ENCODE peak calls at places on chromosomes 11 and 22, in ten cellular contexts. R is H7; Y is non-pigmented ciliary epithelial cell; S is heart left ventricle; B is NCI-H748 treated with DMSO at 0.1 percent for 48 hours; E is activated CD8-positive, alpha-beta memory T cell treated with anti-CD3 and anti-CD28 coated beads for 24 hours; Z is lower lobe of right lung; P is NCI-H1930; G is tibial artery; N is mesenteric fat pad. C is an unnamed sample.

GRCh38 chr11:74819400-74819799 is 70.8 kb downstream of the RNF169 start:
- DNase-seq in Z (no peak), B (no peak), P (no peak), R (no peak), S (no peak), G (no peak), N (no peak), E (no peak), Y (peak; percentile 15), C (no peak)

GRCh38 chr11:63768232-63769043 is at the start of gene ZFTA:
- DNase-seq in S (peak; percentile 76), E (peak; percentile 88), Y (no peak), Z (peak; percentile 71), B (peak; percentile 10), N (peak; percentile 89), P (peak; percentile 64), R (peak; percentile 97), G (no peak), C (peak; percentile 87)

GRCh38 chr22:30044369-30044768 is 35.9 kb upstream of the HORMAD2 start:
- DNase-seq in B (no peak), S (no peak), G (no peak), N (no peak), E (no peak), R (no peak), P (no peak), Z (no peak), Y (peak; percentile 81), C (no peak)

GRCh38 chr11:36532908-36533601 is 23.0 kb upstream of the TRAF6 start:
- DNase-seq in G (no peak), Z (no peak), B (no peak), R (no peak), E (no peak), S (no peak), Y (no peak), N (no peak), P (no peak), C (no peak)

GRCh38 chr11:47595029-47595428 is 818 bp upstream of the C1QTNF4 start:
- DNase-seq in Z (no peak), P (no peak), R (peak; percentile 47), E (no peak), S (peak; percentile 44), B (no peak), G (no peak), N (no peak), Y (no peak), C (no peak)

GRCh38 chr11:76217653-76218160 is 11.4 kb upstream of the WNT11 start:
- DNase-seq in R (no peak), Y (no peak), G (no peak), B (peak; percentile 83), Z (peak; percentile 9), S (no peak), N (no peak), E (no peak), P (no peak), C (no peak)

GRCh38 chr11:45154276-45154675 is 7.8 kb downstream of the PRDM11 start:
- DNase-seq in P (no peak), B (no peak), E (no peak), Z (no peak), R (no peak), G (no peak), S (no peak), Y (no peak), N (peak; percentile 64), C (peak; percentile 58)

GRCh38 chr11:92163879-92164278 is 60.7 kb upstream of the FAT3 start:
- DNase-seq in E (no peak), R (no peak), S (no peak), G (no peak), P (no peak), Z (no peak), Y (no peak), B (no peak), N (no peak), C (no peak)

GRCh38 chr11:34626393-34626792 is 5.5 kb downstream of the EHF start:
- DNase-seq in B (no peak), G (no peak), Y (no peak), E (no peak), N (no peak), S (no peak), R (no peak), Z (no peak), P (no peak), C (no peak)

GRCh38 chr22:36337365-36338130 is 50.2 kb downstream of the MYH9 start:
- DNase-seq in R (no peak), E (no peak), N (no peak), G (no peak), Y (no peak), P (no peak), Z (no peak), S (no peak), B (no peak), C (no peak)

GRCh38 chr11:47010192-47010591 is 73.6 kb downstream of the CSTPP1 start:
- DNase-seq in G (no peak), P (no peak), Y (no peak), B (no peak), N (no peak), Z (no peak), R (no peak), E (no peak), S (no peak), C (no peak)

GRCh38 chr11:65576867-65577755 is 1.3 kb downstream of the EHBP1L1 start:
- DNase-seq in P (no peak), Y (no peak), S (peak; percentile 76), N (peak; percentile 96), R (no peak), G (peak; percentile 80), Z (peak; percentile 85), B (no peak), E (no peak), C (no peak)

GRCh38 chr11:123214396-123214795 is 19.3 kb upstream of the CLMP start:
- DNase-seq in G (no peak), Z (no peak), S (no peak), E (no peak), B (no peak), P (no peak), R (no peak), Y (no peak), N (no peak), C (no peak)

GRCh38 chr11:118295834-118296454 is 8.6 kb upstream of the CD3E start:
- DNase-seq in B (no peak), R (peak; percentile 21), N (no peak), S (no peak), G (no peak), P (no peak), E (peak; percentile 65), Z (no peak), Y (no peak), C (no peak)

GRCh38 chr22:49776053-49776511 is 51.6 kb downstream of the BRD1 start:
- DNase-seq in B (no peak), R (no peak), G (no peak), P (no peak), Z (no peak), E (no peak), Y (no peak), S (no peak), N (no peak), C (no peak)

GRCh38 chr11:72113170-72113808 is 794 bp upstream of the ANAPC15 start:
- DNase-seq in Y (no peak), S (no peak), R (no peak), E (no peak), N (peak; percentile 35), G (no peak), B (no peak), P (no peak), Z (no peak), C (no peak)

GRCh38 chr22:19982991-19983578 is 33.5 kb downstream of the ARVCF start:
- DNase-seq in G (no peak), S (no peak), Z (no peak), P (no peak), Y (no peak), R (no peak), N (no peak), B (no peak), E (no peak), C (no peak)

GRCh38 chr11:6746086-6746618 is 25.6 kb downstream of the OR2AG2 start:
- DNase-seq in G (no peak), E (peak; percentile 71), B (no peak), P (no peak), N (no peak), Z (no peak), S (peak; percentile 23), Y (no peak), R (no peak), C (no peak)

GRCh38 chr22:48827904-48828555 is 999.6 kb downstream of the BRD1 start:
- DNase-seq in N (no peak), S (no peak), R (no peak), E (no peak), B (peak; percentile 58), P (no peak), Y (no peak), Z (no peak), G (no peak), C (no peak)

GRCh38 chr11:68412593-68413475 is 47.7 kb upstream of the PPP6R3 start:
- DNase-seq in G (no peak), Y (peak; percentile 20), P (no peak), R (no peak), N (no peak), E (no peak), B (no peak), Z (peak; percentile 45), S (peak; percentile 44), C (no peak)

GRCh38 chr11:126547161-126547560 is 191.7 kb downstream of the ST3GAL4 start:
- DNase-seq in G (no peak), R (no peak), P (no peak), Z (no peak), S (no peak), N (no peak), B (no peak), Y (peak; percentile 15), E (no peak), C (no peak)

GRCh38 chr22:49590851-49591445 is 236.7 kb downstream of the BRD1 start:
- DNase-seq in R (peak; percentile 41), Y (no peak), E (no peak), P (no peak), B (no peak), G (no peak), S (peak; percentile 11), Z (peak; percentile 37), N (peak; percentile 67), C (no peak)

GRCh38 chr11:65134952-65135632 is 773 bp upstream of the SYVN1 start:
- DNase-seq in R (peak; percentile 98), P (peak; percentile 93), B (peak; percentile 98), N (peak; percentile 92), E (peak; percentile 89), S (peak; percentile 90), G (peak; percentile 89), Z (peak; percentile 93), Y (peak; percentile 92), C (peak; percentile 83)

GRCh38 chr11:79082920-79083319 is 357.9 kb downstream of the TENM4 start:
- DNase-seq in B (no peak), P (no peak), S (no peak), N (no peak), E (no peak), Y (no peak), Z (no peak), R (no peak), G (no peak), C (no peak)

GRCh38 chr11:16242806-16243205 is 113.5 kb downstream of the SOX6 start:
- DNase-seq in E (no peak), G (no peak), S (no peak), Z (no peak), N (no peak), B (no peak), R (no peak), Y (no peak), P (no peak), C (no peak)

GRCh38 chr11:1076061-1076665 is 1.5 kb downstream of the MUC2 start:
- DNase-seq in Y (no peak), G (no peak), Z (peak; percentile 35), B (no peak), S (no peak), P (no peak), R (no peak), N (peak; percentile 79), E (no peak), C (no peak)

GRCh38 chr11:59574467-59574866 is 41.1 kb downstream of the OSBP start:
- DNase-seq in G (no peak), P (no peak), Z (no peak), Y (no peak), S (no peak), N (no peak), B (no peak), E (no peak), R (no peak), C (no peak)

GRCh38 chr11:123316003-123316402 is 114.1 kb upstream of the GRAMD1B start:
- DNase-seq in Y (no peak), G (no peak), P (no peak), B (no peak), N (no peak), Z (no peak), S (no peak), R (no peak), E (no peak), C (no peak)